ENCODE peak calls at places on chromosomes 12 and 14, in five cellular contexts. One of them, this sample, is unnamed. For H3K9me3, the result is how much of the 10 kb centered on the place peaks cover.

GRCh38 chr14:54724772-54725325 is 157.9 kb downstream of the SAMD4A start:
- DNase-seq in MM.1S: no peak
- DNase-seq in sigmoid colon: no peak
- DNase-seq in CD4-positive, CD25-positive, alpha-beta regulatory T cell: no peak
- DNase-seq in small intestine: no peak
- DNase-seq in this sample: no peak

GRCh38 chr14:84785997-84786396 is 743.9 kb upstream of the FLRT2 start:
- DNase-seq in sigmoid colon: no peak
- DNase-seq in CD4-positive, CD25-positive, alpha-beta regulatory T cell: no peak
- DNase-seq in small intestine: no peak
- DNase-seq in MM.1S: no peak
- DNase-seq in this sample: no peak

GRCh38 chr14:24395609-24396580 is 2.9 kb upstream of the NYNRIN start:
- DNase-seq in small intestine: no peak
- DNase-seq in CD4-positive, CD25-positive, alpha-beta regulatory T cell: no peak
- DNase-seq in MM.1S: no peak
- DNase-seq in sigmoid colon: peak
- DNase-seq in this sample: no peak

GRCh38 chr12:2876431-2877046 is 435 bp downstream of the FOXM1 start:
- DNase-seq in small intestine: peak
- DNase-seq in MM.1S: peak
- DNase-seq in CD4-positive, CD25-positive, alpha-beta regulatory T cell: no peak
- DNase-seq in sigmoid colon: peak
- DNase-seq in this sample: no peak

GRCh38 chr14:59964251-59965007 is 44.5 kb downstream of the LRRC9 start:
- DNase-seq in sigmoid colon: no peak
- DNase-seq in small intestine: no peak
- DNase-seq in MM.1S: no peak
- DNase-seq in CD4-positive, CD25-positive, alpha-beta regulatory T cell: no peak
- DNase-seq in this sample: no peak

GRCh38 chr12:53205747-53206146 is 1.3 kb downstream of the ITGB7 start:
- DNase-seq in CD4-positive, CD25-positive, alpha-beta regulatory T cell: no peak
- DNase-seq in sigmoid colon: no peak
- DNase-seq in small intestine: peak
- DNase-seq in MM.1S: peak
- DNase-seq in this sample: no peak

GRCh38 chr14:104486222-104486743 is 93.3 kb upstream of the C14orf180 start:
- DNase-seq in small intestine: no peak
- DNase-seq in sigmoid colon: no peak
- DNase-seq in CD4-positive, CD25-positive, alpha-beta regulatory T cell: no peak
- DNase-seq in MM.1S: no peak
- DNase-seq in this sample: no peak

GRCh38 chr12:65023485-65023884 is 97.6 kb downstream of the WIF1 start:
- DNase-seq in small intestine: no peak
- DNase-seq in sigmoid colon: no peak
- DNase-seq in CD4-positive, CD25-positive, alpha-beta regulatory T cell: no peak
- DNase-seq in MM.1S: no peak
- DNase-seq in this sample: no peak

GRCh38 chr12:68189766-68190700 is 30.5 kb upstream of the IFNG start:
- DNase-seq in MM.1S: no peak
- DNase-seq in sigmoid colon: no peak
- DNase-seq in small intestine: peak
- DNase-seq in CD4-positive, CD25-positive, alpha-beta regulatory T cell: peak
- DNase-seq in this sample: no peak

GRCh38 chr14:72777636-72778035 is 116.3 kb downstream of the DPF3 start:
- DNase-seq in MM.1S: no peak
- DNase-seq in small intestine: no peak
- DNase-seq in CD4-positive, CD25-positive, alpha-beta regulatory T cell: no peak
- DNase-seq in sigmoid colon: no peak
- DNase-seq in this sample: no peak

GRCh38 chr12:101773560-101774206 is 34.4 kb upstream of the SYCP3 start:
- DNase-seq in CD4-positive, CD25-positive, alpha-beta regulatory T cell: peak
- DNase-seq in sigmoid colon: peak
- DNase-seq in small intestine: peak
- DNase-seq in MM.1S: peak
- DNase-seq in this sample: no peak

GRCh38 chr14:75301666-75302325 is 23.2 kb downstream of the FOS start:
- DNase-seq in small intestine: peak
- DNase-seq in sigmoid colon: peak
- DNase-seq in CD4-positive, CD25-positive, alpha-beta regulatory T cell: no peak
- DNase-seq in MM.1S: no peak
- DNase-seq in this sample: peak

GRCh38 chr14:79510659-79511058 is 700.6 kb downstream of the DIO2 start:
- DNase-seq in CD4-positive, CD25-positive, alpha-beta regulatory T cell: no peak
- DNase-seq in small intestine: no peak
- DNase-seq in sigmoid colon: no peak
- DNase-seq in MM.1S: no peak
- DNase-seq in this sample: no peak

DNA sequence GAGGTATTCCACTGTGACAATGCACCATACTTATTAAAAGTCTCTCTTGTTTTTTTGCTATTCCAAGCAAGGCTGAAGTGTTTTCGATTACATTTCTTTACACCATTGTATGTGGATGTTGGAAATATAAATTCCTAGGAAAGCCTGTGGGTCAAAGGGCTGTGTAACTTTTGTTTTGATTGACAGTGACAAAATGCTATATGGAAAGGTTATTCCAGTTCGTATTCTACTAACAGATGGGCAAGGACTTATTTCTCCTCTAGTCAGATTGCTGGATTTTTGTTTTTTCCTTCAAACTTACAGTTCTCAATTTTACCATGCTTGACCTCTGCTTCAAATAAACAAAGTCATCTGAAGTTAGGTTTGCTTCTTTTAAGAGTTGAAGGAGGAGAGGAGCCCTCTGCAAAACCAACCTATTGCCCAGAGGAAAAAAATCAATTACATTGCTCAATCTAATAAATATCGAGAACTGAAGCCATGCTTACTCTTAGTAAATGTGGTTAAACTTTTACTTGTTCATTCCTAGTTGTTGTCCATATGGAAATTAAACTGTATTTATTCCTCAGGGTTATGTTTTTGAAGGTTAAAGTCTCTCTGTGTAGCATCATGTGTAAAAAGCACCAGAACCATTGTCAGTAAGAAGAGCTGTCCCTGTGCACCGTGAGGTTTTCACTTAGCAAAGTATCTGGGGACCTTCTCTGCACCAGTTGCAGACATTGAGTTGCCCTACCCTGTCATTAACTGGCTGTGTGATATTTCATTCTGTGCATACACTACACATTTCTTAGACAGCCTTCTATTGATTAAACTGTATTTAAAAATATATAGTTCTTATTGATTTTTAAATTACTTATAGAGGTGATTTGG is 26.9 kb downstream of the GLT1D1 start:
- DNase-seq in CD4-positive, CD25-positive, alpha-beta regulatory T cell: no peak
- DNase-seq in MM.1S: no peak
- DNase-seq in small intestine: no peak
- DNase-seq in sigmoid colon: no peak
- DNase-seq in this sample: no peak
- H3K27ac ChIP-seq in CD4-positive, CD25-positive, alpha-beta regulatory T cell: no peak
- H3K27ac ChIP-seq in MM.1S: no peak
- H3K27ac ChIP-seq in small intestine: no peak
- H3K27ac ChIP-seq in sigmoid colon: no peak
- H3K27ac ChIP-seq in this sample: no peak

GRCh38 chr14:36588119-36588518 is 5.7 kb upstream of the NKX2-8 start:
- DNase-seq in small intestine: no peak
- DNase-seq in CD4-positive, CD25-positive, alpha-beta regulatory T cell: no peak
- DNase-seq in MM.1S: no peak
- DNase-seq in sigmoid colon: no peak
- DNase-seq in this sample: no peak

GRCh38 chr14:36584167-36584811 is 1.9 kb upstream of the NKX2-8 start:
- DNase-seq in small intestine: no peak
- DNase-seq in MM.1S: no peak
- DNase-seq in CD4-positive, CD25-positive, alpha-beta regulatory T cell: no peak
- DNase-seq in sigmoid colon: no peak
- DNase-seq in this sample: no peak

GRCh38 chr14:36591482-36591881 is 9.1 kb upstream of the NKX2-8 start:
- DNase-seq in small intestine: no peak
- DNase-seq in CD4-positive, CD25-positive, alpha-beta regulatory T cell: no peak
- DNase-seq in MM.1S: no peak
- DNase-seq in sigmoid colon: no peak
- DNase-seq in this sample: no peak

GRCh38 chr14:36585100-36585499 is 2.7 kb upstream of the NKX2-8 start:
- DNase-seq in CD4-positive, CD25-positive, alpha-beta regulatory T cell: no peak
- DNase-seq in small intestine: no peak
- DNase-seq in sigmoid colon: no peak
- DNase-seq in MM.1S: no peak
- DNase-seq in this sample: no peak

DNA sequence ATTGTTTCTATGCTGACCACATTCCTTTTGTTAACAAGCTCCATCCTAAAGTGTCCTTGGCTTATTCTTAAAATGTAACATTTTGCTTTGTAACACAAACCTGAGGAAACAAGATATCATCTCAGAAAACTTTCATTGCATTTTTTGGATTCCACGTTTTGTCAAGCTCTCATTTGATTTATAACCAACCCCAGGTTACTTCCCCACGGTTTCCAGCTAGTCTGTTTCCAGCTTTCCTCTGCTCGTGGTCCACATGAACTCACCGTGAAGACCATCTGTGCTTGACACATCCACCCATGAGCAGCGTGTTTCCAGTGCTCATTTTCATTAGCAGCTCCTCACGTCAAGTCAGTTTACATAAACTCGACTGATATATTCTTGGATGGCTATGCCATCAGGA is 6.4 kb upstream of the NKX2-8 start:
- DNase-seq in small intestine: no peak
- DNase-seq in sigmoid colon: no peak
- DNase-seq in CD4-positive, CD25-positive, alpha-beta regulatory T cell: no peak
- DNase-seq in MM.1S: no peak
- DNase-seq in this sample: no peak
- H3K4me3 ChIP-seq in small intestine: no peak
- H3K4me3 ChIP-seq in sigmoid colon: no peak
- H3K4me3 ChIP-seq in CD4-positive, CD25-positive, alpha-beta regulatory T cell: no peak
- H3K4me3 ChIP-seq in MM.1S: no peak
- H3K4me3 ChIP-seq in this sample: no peak

GRCh38 chr14:34620115-34620514 is 9.8 kb downstream of the SNX6 start:
- DNase-seq in MM.1S: no peak
- DNase-seq in sigmoid colon: no peak
- DNase-seq in CD4-positive, CD25-positive, alpha-beta regulatory T cell: no peak
- DNase-seq in small intestine: no peak
- DNase-seq in this sample: peak
- H3K9me3 ChIP-seq in MM.1S: under half
- H3K9me3 ChIP-seq in sigmoid colon: under half
- H3K9me3 ChIP-seq in CD4-positive, CD25-positive, alpha-beta regulatory T cell: under half
- H3K9me3 ChIP-seq in small intestine: under half
- H3K9me3 ChIP-seq in this sample: under half

GRCh38 chr12:48882972-48883304 is 17.3 kb upstream of the RND1 start:
- DNase-seq in CD4-positive, CD25-positive, alpha-beta regulatory T cell: no peak
- DNase-seq in MM.1S: no peak
- DNase-seq in sigmoid colon: no peak
- DNase-seq in small intestine: no peak
- DNase-seq in this sample: no peak
- H3K27ac ChIP-seq in CD4-positive, CD25-positive, alpha-beta regulatory T cell: no peak
- H3K27ac ChIP-seq in MM.1S: no peak
- H3K27ac ChIP-seq in sigmoid colon: no peak
- H3K27ac ChIP-seq in small intestine: peak
- H3K27ac ChIP-seq in this sample: no peak

DNA sequence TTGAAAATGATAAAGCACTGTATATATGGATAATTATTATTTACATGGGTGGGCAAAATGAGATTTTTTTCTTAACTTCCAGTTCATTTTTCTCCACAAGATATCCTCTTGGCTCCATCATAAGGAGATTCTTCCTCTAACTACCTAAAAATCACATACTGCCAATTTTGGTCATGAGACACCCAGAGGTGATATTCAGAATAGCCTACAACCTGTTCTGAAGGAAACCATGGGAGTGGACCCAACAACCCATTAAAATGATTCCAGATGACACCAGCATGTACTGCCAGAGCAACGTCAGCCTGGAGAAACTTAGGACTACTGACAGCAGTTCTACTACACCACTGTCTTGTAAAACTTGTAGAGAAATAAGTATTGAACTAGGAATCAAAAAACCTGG is 136.3 kb upstream of the TMPO start:
- DNase-seq in sigmoid colon: no peak
- DNase-seq in MM.1S: no peak
- DNase-seq in CD4-positive, CD25-positive, alpha-beta regulatory T cell: no peak
- DNase-seq in small intestine: no peak
- DNase-seq in this sample: no peak
- H3K4me3 ChIP-seq in sigmoid colon: no peak
- H3K4me3 ChIP-seq in MM.1S: no peak
- H3K4me3 ChIP-seq in CD4-positive, CD25-positive, alpha-beta regulatory T cell: no peak
- H3K4me3 ChIP-seq in small intestine: no peak
- H3K4me3 ChIP-seq in this sample: no peak

This sample was measured in upper lobe of right lung.